ENCODE peak calls at places on chromosomes 11 and 22, in four cellular contexts. X, V, M and I are unnamed samples.

GRCh38 chr11:84558085-84558905 is 1068.8 kb downstream of the DLG2 start:
- DNase-seq in X (peak), M (peak), V (peak), I (peak)

GRCh38 chr11:95364324-95365295 is 133.6 kb upstream of the SESN3 start:
- DNase-seq in X (no peak), V (peak), M (no peak), I (no peak)

GRCh38 chr22:41308054-41308453 is 6.7 kb downstream of the ZC3H7B start:
- DNase-seq in V (peak), X (no peak), M (no peak), I (no peak)

GRCh38 chr11:95157824-95158223 is 68.2 kb downstream of the ENDOD1 start:
- DNase-seq in M (no peak), V (no peak), X (no peak), I (no peak)

GRCh38 chr22:50199836-50200332 is 927 bp upstream of the SELENOO start:
- DNase-seq in V (no peak), X (peak), M (peak), I (no peak)

GRCh38 chr11:27453701-27454100 is 18.9 kb downstream of the LGR4 start:
- DNase-seq in M (no peak), X (peak), V (no peak), I (no peak)

GRCh38 chr22:21691773-21692172 is 26.0 kb downstream of the PPIL2 start:
- DNase-seq in M (no peak), X (no peak), V (no peak), I (no peak)

GRCh38 chr22:39520874-39521857 is 804 bp downstream of the ATF4 start:
- DNase-seq in X (peak), V (no peak), M (peak), I (no peak)

GRCh38 chr11:120908521-120909181 is 115.3 kb upstream of the TBCEL start:
- DNase-seq in X (no peak), V (no peak), M (no peak), I (no peak)

GRCh38 chr22:30015846-30016245 is 64.4 kb upstream of the HORMAD2 start:
- DNase-seq in X (no peak), M (no peak), V (peak), I (no peak)

GRCh38 chr22:25956801-25957200 is 212.5 kb upstream of the SEZ6L start:
- DNase-seq in V (no peak), M (no peak), X (no peak), I (no peak)